ENCODE peak calls at places on chromosomes 2 and 18, in four cellular contexts. E is lower leg skin, D is GM23248, V is neural progenitor cell. P is an unnamed sample.

GRCh38 chr2:43402002-43402401 is 175.6 kb upstream of the ZFP36L2 start:
- DNase-seq in E (no peak), D (no peak), V (no peak), P (no peak)

GRCh38 chr2:120439067-120439368 is 93.1 kb downstream of the INHBB start:
- DNase-seq in V (no peak), D (no peak), E (no peak), P (no peak)

GRCh38 chr2:145563752-145564615 is 1044.1 kb upstream of the ZEB2 start:
- DNase-seq in V (no peak), E (peak; percentile 20), D (no peak), P (no peak)

GRCh38 chr18:36758623-36759022 is 70.2 kb downstream of the TPGS2 start:
- DNase-seq in E (no peak), D (no peak), V (no peak), P (no peak)

GRCh38 chr2:96734899-96735585 is 4.8 kb downstream of the LMAN2L start:
- DNase-seq in E (no peak), V (no peak), D (no peak), P (no peak)

GRCh38 chr2:282693-283263 is 5.1 kb downstream of the ALKAL2 start:
- DNase-seq in V (no peak), E (no peak), D (no peak), P (no peak)

GRCh38 chr18:48059363-48060109 is 129.1 kb upstream of the SMAD2 start:
- DNase-seq in D (no peak), E (no peak), V (peak; percentile 50), P (peak; percentile 39)

GRCh38 chr2:239339726-239340654 is 60.8 kb downstream of the HDAC4 start:
- DNase-seq in V (no peak), E (no peak), D (no peak), P (no peak)

GRCh38 chr2:60979231-60979630 is 38.3 kb upstream of the PEX13 start:
- DNase-seq in E (no peak), D (no peak), V (no peak), P (no peak)

GRCh38 chr2:106117882-106118684 is 76.0 kb downstream of the UXS1 start:
- DNase-seq in E (no peak), D (no peak), V (no peak), P (no peak)

GRCh38 chr18:22285299-22286140 is 116.1 kb downstream of the GATA6 start:
- DNase-seq in E (no peak), D (peak; percentile 16), V (no peak), P (no peak)

GRCh38 chr2:200677721-200678532 is 92.1 kb downstream of the AOX1 start:
- DNase-seq in D (peak; percentile 65), V (no peak), E (peak; percentile 26), P (peak; percentile 63)

GRCh38 chr2:224940618-224941017 is 101.7 kb downstream of the DOCK10 start:
- DNase-seq in V (no peak), D (no peak), E (no peak), P (no peak)
- H3K4me3 ChIP-seq in V (no peak overlapping the region), D (no peak overlapping the region), E (no peak overlapping the region), P (no peak overlapping the region)

GRCh38 chr2:174728096-174728495 is 36.2 kb downstream of the CHRNA1 start:
- DNase-seq in E (no peak), V (no peak), D (no peak), P (no peak)

GRCh38 chr2:174730530-174731018 is 33.7 kb downstream of the CHRNA1 start:
- DNase-seq in V (peak; percentile 39), E (no peak), D (peak; percentile 6), P (no peak)

DNA sequence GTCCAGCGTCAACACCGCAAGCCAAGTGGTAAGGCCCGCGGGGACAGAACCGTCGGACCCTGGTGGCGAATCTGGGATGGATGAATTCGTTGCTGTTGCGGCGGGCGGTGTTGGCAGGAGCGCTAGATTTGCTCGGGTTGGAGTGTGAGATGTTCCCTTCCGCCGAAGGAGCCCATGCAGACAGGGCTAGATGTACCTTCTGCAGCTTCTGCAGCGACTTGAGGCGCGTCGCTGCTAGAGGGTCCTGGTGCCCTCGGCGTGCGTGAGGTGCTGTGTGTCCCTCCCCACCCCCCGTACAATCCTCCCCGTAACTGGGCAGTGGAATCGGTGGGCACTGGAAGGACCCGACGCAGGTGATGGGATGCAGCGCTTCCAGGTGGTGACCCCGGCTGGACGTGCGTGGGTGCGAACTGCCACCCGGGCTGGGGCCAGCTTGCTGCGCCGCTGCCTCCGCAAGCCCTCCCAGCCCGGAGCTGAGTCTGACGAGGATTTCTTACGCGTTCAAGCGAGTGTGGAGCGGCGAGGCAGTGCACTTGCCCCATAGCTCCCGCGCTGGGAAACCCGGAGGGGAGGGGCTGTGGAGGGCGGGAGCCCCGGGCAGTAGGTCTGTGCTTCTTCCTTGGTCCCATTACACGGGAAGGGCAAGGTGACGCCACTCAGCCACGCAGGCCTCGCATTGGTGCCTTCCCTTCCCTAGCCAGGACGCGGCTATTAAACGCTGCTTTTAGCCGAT is 34.3 kb downstream of the CHRNA1 start:
- DNase-seq in V (peak; percentile 58), D (peak; percentile 52), E (no peak), P (no peak)
- H3K4me3 ChIP-seq in V (peak overlapping the region; percentile 43), D (peak overlapping the region; percentile 72), E (peak overlapping the region; percentile 12), P (peak overlapping the region; percentile 56)

GRCh38 chr2:202031261-202031986 is 2.2 kb upstream of the FZD7 start:
- DNase-seq in V (no peak), E (no peak), D (peak; percentile 25), P (no peak)
- H3K4me3 ChIP-seq in V (peak overlapping the region; percentile 93), E (no peak overlapping the region), D (no peak overlapping the region), P (peak overlapping the region; percentile 81)

DNA sequence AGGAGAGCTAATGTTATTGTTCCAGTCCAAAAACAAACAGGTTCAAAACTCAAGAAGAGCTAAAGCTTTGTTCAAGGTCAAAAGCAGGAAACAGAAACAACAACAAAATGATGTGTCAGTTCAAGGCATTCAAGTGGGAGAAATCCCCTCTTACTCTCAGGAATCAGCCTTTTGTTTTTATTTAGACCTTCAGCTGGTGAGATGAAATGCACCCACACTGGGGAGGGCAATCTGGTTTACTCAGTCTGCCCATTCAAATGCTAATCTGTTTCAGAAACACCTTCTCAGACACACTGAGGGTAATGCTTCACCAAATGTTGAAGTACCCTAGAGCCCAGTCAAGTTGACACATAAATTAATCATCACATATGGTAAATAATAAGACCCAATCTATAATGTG is 150.6 kb downstream of the TMX3 start:
- DNase-seq in D (no peak), V (peak; percentile 5), E (no peak), P (no peak)
- H3K4me3 ChIP-seq in D (no peak overlapping the region), V (no peak overlapping the region), E (no peak overlapping the region), P (no peak overlapping the region)

DNA sequence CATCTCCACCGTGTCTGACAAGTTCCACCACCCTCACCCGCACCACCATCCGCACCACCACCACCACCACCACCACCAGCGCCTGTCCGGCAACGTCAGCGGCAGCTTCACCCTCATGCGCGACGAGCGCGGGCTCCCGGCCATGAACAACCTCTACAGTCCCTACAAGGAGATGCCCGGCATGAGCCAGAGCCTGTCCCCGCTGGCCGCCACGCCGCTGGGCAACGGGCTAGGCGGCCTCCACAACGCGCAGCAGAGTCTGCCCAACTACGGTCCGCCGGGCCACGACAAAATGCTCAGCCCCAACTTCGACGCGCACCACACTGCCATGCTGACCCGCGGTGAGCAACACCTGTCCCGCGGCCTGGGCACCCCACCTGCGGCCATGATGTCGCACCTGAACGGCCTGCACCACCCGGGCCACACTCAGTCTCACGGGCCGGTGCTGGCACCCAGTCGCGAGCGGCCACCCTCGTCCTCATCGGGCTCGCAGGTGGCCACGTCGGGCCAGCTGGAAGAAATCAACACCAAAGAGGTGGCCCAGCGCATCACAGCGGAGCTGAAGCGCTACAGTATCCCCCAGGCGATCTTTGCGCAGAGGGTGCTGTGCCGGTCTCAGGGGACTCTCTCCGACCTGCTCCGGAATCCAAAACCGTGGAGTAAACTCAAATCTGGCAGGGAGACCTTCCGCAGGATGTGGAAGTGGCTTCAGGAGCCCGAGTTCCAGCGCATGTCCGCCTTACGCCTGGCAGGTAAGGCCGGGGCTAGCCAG is 1.2 kb downstream of the ONECUT2 start:
- DNase-seq in D (no peak), V (peak; percentile 34), E (no peak), P (no peak)
- H3K4me3 ChIP-seq in D (no peak overlapping the region), V (no peak overlapping the region), E (no peak overlapping the region), P (no peak overlapping the region)

GRCh38 chr2:7795358-7796199 is 878.4 kb downstream of the RNF144A start:
- DNase-seq in D (peak; percentile 45), E (no peak), V (peak; percentile 17), P (no peak)

GRCh38 chr2:7788736-7789135 is 871.5 kb downstream of the RNF144A start:
- DNase-seq in E (no peak), D (no peak), V (no peak), P (no peak)

GRCh38 chr2:7796200-7796563 is 879.0 kb downstream of the RNF144A start:
- DNase-seq in D (no peak), V (no peak), E (no peak), P (no peak)

GRCh38 chr2:7794916-7795315 is 877.7 kb downstream of the RNF144A start:
- DNase-seq in D (no peak), V (no peak), E (no peak), P (no peak)

DNA sequence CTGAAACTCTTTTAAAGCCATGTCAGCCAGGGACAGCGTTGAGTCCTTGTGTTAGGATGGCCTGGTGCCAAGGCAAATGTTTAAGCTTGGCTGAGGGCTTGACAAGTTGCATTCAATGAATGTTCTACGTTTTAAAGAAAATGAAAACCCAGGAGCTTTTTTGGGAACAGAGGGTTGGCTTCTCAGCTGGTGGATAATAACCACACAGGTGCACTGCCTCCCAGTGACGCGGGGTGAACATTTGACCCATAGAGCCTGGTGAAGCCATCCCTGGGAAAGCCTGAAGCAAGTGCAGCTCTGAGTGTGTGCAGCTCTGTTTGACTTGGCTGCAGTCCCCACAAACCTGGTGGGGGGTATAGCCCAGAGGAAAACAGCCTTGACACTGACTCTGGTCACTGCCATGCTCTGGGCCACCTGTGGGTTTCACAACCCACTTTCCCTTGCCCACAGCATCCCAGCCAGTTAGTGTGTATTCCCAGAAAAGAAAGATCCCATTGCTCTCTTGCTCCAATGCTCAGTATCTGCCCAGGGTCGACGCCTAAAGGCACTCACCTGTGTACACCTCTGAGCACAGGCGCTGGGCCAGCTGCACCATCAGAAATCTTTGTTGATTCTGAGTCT is 874.9 kb downstream of the RNF144A start:
- DNase-seq in E (no peak), D (no peak), V (no peak), P (no peak)
- H3K4me3 ChIP-seq in E (no peak overlapping the region), D (no peak overlapping the region), V (no peak overlapping the region), P (no peak overlapping the region)

GRCh38 chr2:95391641-95392310 is 10.7 kb upstream of the FAHD2A start:
- DNase-seq in E (no peak), V (no peak), D (no peak), P (no peak)
- H3K4me3 ChIP-seq in E (no peak overlapping the region), V (no peak overlapping the region), D (no peak overlapping the region), P (no peak overlapping the region)

GRCh38 chr2:30492619-30493018 is 45.6 kb downstream of the LCLAT1 start:
- DNase-seq in V (no peak), D (no peak), E (no peak), P (no peak)

GRCh38 chr2:30487603-30488002 is 40.6 kb downstream of the LCLAT1 start:
- DNase-seq in V (no peak), E (no peak), D (no peak), P (no peak)

GRCh38 chr2:30491225-30491624 is 44.2 kb downstream of the LCLAT1 start:
- DNase-seq in E (no peak), D (no peak), V (no peak), P (no peak)

GRCh38 chr2:30488012-30488659 is 41.1 kb downstream of the LCLAT1 start:
- DNase-seq in D (peak; percentile 41), V (no peak), E (no peak), P (no peak)

GRCh38 chr2:30492185-30492584 is 45.1 kb downstream of the LCLAT1 start:
- DNase-seq in E (no peak), D (peak; percentile 37), V (no peak), P (no peak)
- H3K4me3 ChIP-seq in E (no peak overlapping the region), D (no peak overlapping the region), V (no peak overlapping the region), P (no peak overlapping the region)

GRCh38 chr2:219644801-219645480 is 17.5 kb downstream of the SLC4A3 start:
- DNase-seq in D (no peak), V (no peak), E (no peak), P (no peak)
- H3K4me3 ChIP-seq in D (no peak overlapping the region), V (no peak overlapping the region), E (no peak overlapping the region), P (no peak overlapping the region)

P was measured in tibial artery.